ENCODE peak calls at places on chromosomes 4 and X, in nine cellular contexts. C is stimulated activated CD4-positive, alpha-beta T cell treated with anti-CD3 and anti-CD28 coated beads, Interleukin-4, amount 100 ng/mL, for 4 hours; V is CD4-positive, alpha-beta T cell; J is Kasumi-1; A is pancreas; M is foreskin fibroblast; O is WTC11; F is glutamatergic neuron; P is activated CD4-positive, alpha-beta T cell treated with anti-CD3 and anti-CD28 coated beads, Interleukin-2, amount 10 ng/mL, durations not matched to agents 7 days and 5 days. B is an unnamed sample.

GRCh38 chrX:150868625-150869024 is 29.8 kb downstream of the CD99L2 start:
- DNase-seq in C (no peak), F (no peak), M (peak), P (no peak), A (no peak), J (no peak), O (no peak), V (no peak), B (no peak)

GRCh38 chrX:16164748-16165147 is 2.5 kb upstream of the MAGEB17 start:
- DNase-seq in J (no peak), M (no peak), C (no peak), F (no peak), V (no peak), A (no peak), P (no peak), O (no peak), B (no peak)

GRCh38 chrX:11365426-11365825 is 72.2 kb downstream of the AMELX start:
- DNase-seq in O (no peak), J (no peak), F (no peak), M (no peak), A (no peak), P (no peak), C (no peak), V (no peak), B (no peak)

GRCh38 chr4:125482822-125483221 is 168.1 kb downstream of the FAT4 start:
- DNase-seq in A (no peak), O (no peak), M (no peak), V (no peak), C (no peak), J (no peak), F (no peak), P (no peak), B (no peak)

GRCh38 chr4:41146716-41147506 is 67.4 kb downstream of the APBB2 start:
- DNase-seq in V (no peak), O (no peak), F (peak), P (no peak), C (no peak), A (no peak), J (no peak), M (peak), B (no peak)

GRCh38 chrX:23317799-23318724 is 16.6 kb upstream of the PTCHD1 start:
- DNase-seq in A (no peak), M (no peak), C (no peak), P (peak), O (peak), V (no peak), F (peak), J (peak), B (no peak)

GRCh38 chrX:134423606-134424005 is 36.4 kb upstream of the HPRT1 start:
- DNase-seq in J (peak), C (no peak), V (no peak), A (no peak), M (peak), P (no peak), F (no peak), O (no peak), B (peak)

GRCh38 chrX:119359618-119360382 is 39.3 kb upstream of the SLC25A43 start:
- DNase-seq in P (no peak), A (no peak), M (no peak), V (no peak), F (no peak), J (no peak), O (no peak), C (no peak), B (no peak)

GRCh38 chrX:15790766-15791380 is 589 bp downstream of the ZRSR2 start:
- DNase-seq in F (no peak), P (no peak), M (no peak), C (no peak), J (peak), A (no peak), O (no peak), V (no peak), B (no peak)

GRCh38 chr4:128854433-128854832 is 44.9 kb downstream of the JADE1 start:
- DNase-seq in M (peak), O (no peak), P (peak), V (no peak), F (no peak), C (no peak), A (no peak), J (peak), B (no peak)

GRCh38 chrX:132948648-132949260 is 9.7 kb downstream of the HS6ST2 start:
- DNase-seq in F (no peak), A (no peak), C (no peak), P (no peak), M (no peak), J (peak), O (no peak), V (no peak), B (no peak)

GRCh38 chr4:159105761-159106243 is 2.9 kb downstream of the RAPGEF2 start:
- DNase-seq in O (no peak), A (peak), M (peak), F (no peak), J (no peak), C (no peak), P (no peak), V (no peak), B (no peak)